ENCODE peak calls at places on chromosome 15, in nine cellular contexts. C, T, E, Q, U, X, V, N and M are unnamed samples.

GRCh38 chr15:57364282-57365007 is 11.9 kb upstream of the CGNL1 start:
- DNase-seq in C (no peak), Q (no peak), E (peak), U (peak), V (no peak), T (no peak), X (no peak), N (no peak), M (no peak)

GRCh38 chr15:70910958-70911357 is 18.3 kb downstream of the LRRC49 start:
- DNase-seq in C (no peak), T (no peak), E (no peak), V (no peak), X (no peak), N (no peak), Q (no peak), U (no peak), M (no peak)

GRCh38 chr15:76932090-76932966 is 779 bp downstream of the RCN2 start:
- DNase-seq in C (no peak), T (no peak), E (no peak), V (no peak), U (peak), N (peak), X (no peak), Q (no peak), M (no peak)

GRCh38 chr15:63288778-63289378 is 11.5 kb downstream of the APH1B start:
- DNase-seq in E (no peak), N (no peak), C (no peak), X (no peak), V (peak), Q (no peak), T (no peak), U (peak), M (no peak)

GRCh38 chr15:57290826-57291225 is 85.5 kb upstream of the CGNL1 start:
- DNase-seq in X (no peak), E (no peak), Q (no peak), C (no peak), T (no peak), U (no peak), V (no peak), N (no peak), M (no peak)

GRCh38 chr15:100029868-100030479 is 296.7 kb upstream of the LYSMD4 start:
- DNase-seq in N (no peak), C (no peak), T (no peak), Q (no peak), V (no peak), X (no peak), U (no peak), E (no peak), M (no peak)

GRCh38 chr15:98344591-98344990 is 303.7 kb upstream of the IGF1R start:
- DNase-seq in N (no peak), T (no peak), E (no peak), X (no peak), U (no peak), C (no peak), Q (no peak), V (no peak), M (no peak)

GRCh38 chr15:80242132-80242769 is 9.8 kb downstream of the CTXND1 start:
- DNase-seq in X (peak), E (peak), V (peak), T (no peak), N (no peak), Q (no peak), C (no peak), U (peak), M (no peak)

GRCh38 chr15:31391687-31392671 is 65.3 kb downstream of the KLF13 start:
- DNase-seq in V (peak), E (peak), U (peak), C (peak), Q (peak), X (peak), N (peak), T (peak), M (no peak)

GRCh38 chr15:35166730-35167359 is 81.8 kb upstream of the NANOGP8 start:
- DNase-seq in X (no peak), T (no peak), Q (no peak), V (no peak), N (no peak), U (peak), E (no peak), C (no peak), M (no peak)

GRCh38 chr15:80913541-80913940 is 76.1 kb downstream of the MESD start:
- DNase-seq in V (no peak), U (no peak), T (no peak), C (no peak), Q (no peak), E (no peak), X (no peak), N (no peak), M (no peak)

GRCh38 chr15:39594764-39595620 is 14.1 kb downstream of the THBS1 start:
- DNase-seq in N (no peak), T (no peak), C (no peak), E (no peak), Q (no peak), V (peak), X (no peak), U (peak), M (no peak)

GRCh38 chr15:64681424-64682024 is 93.9 kb downstream of the RBPMS2 start:
- DNase-seq in C (peak), N (no peak), E (peak), U (peak), Q (no peak), V (peak), X (peak), T (no peak), M (no peak)

GRCh38 chr15:34338347-34338746 is 766 bp upstream of the SLC12A6 start:
- DNase-seq in E (no peak), C (no peak), U (no peak), T (no peak), V (no peak), X (no peak), N (no peak), Q (no peak), M (no peak)

GRCh38 chr15:64847016-64847415 is 5.3 kb downstream of the PLEKHO2 start:
- DNase-seq in Q (no peak), T (no peak), U (no peak), V (no peak), C (no peak), N (no peak), E (peak), X (no peak), M (no peak)

GRCh38 chr15:72198410-72199270 is 1.1 kb upstream of the GRAMD2A start:
- DNase-seq in X (no peak), Q (no peak), N (no peak), V (no peak), C (no peak), E (no peak), T (no peak), U (no peak), M (no peak)

GRCh38 chr15:50252556-50252955 is 13.0 kb downstream of the HDC start:
- DNase-seq in V (no peak), C (no peak), Q (no peak), U (no peak), E (no peak), X (no peak), N (no peak), T (no peak), M (no peak)

GRCh38 chr15:84142888-84143337 is 92.7 kb upstream of the GOLGA6L4 start:
- DNase-seq in X (peak), E (peak), Q (no peak), V (peak), N (peak), U (peak), C (peak), T (peak), M (peak)

GRCh38 chr15:60582370-60583036 is 103.6 kb upstream of the ICE2 start:
- DNase-seq in T (no peak), N (peak), V (no peak), E (no peak), C (no peak), U (peak), X (no peak), Q (no peak), M (no peak)

GRCh38 chr15:53122818-53123217 is 332.7 kb upstream of the ONECUT1 start:
- DNase-seq in E (no peak), X (no peak), U (no peak), C (no peak), N (no peak), V (no peak), Q (no peak), T (no peak), M (no peak)

GRCh38 chr15:84645496-84645895 is 8.6 kb downstream of the WDR73 start:
- DNase-seq in E (no peak), N (no peak), U (no peak), T (no peak), Q (no peak), C (no peak), X (no peak), V (no peak), M (no peak)

GRCh38 chr15:52217186-52217585 is 26.0 kb upstream of the GNB5 start:
- DNase-seq in N (no peak), Q (no peak), X (peak), T (no peak), C (no peak), U (no peak), V (peak), E (peak), M (no peak)

GRCh38 chr15:63043391-63044076 is 987 bp downstream of the TPM1 start:
- DNase-seq in C (no peak), E (no peak), V (no peak), Q (no peak), T (peak), X (no peak), N (peak), U (no peak), M (no peak)

DNA sequence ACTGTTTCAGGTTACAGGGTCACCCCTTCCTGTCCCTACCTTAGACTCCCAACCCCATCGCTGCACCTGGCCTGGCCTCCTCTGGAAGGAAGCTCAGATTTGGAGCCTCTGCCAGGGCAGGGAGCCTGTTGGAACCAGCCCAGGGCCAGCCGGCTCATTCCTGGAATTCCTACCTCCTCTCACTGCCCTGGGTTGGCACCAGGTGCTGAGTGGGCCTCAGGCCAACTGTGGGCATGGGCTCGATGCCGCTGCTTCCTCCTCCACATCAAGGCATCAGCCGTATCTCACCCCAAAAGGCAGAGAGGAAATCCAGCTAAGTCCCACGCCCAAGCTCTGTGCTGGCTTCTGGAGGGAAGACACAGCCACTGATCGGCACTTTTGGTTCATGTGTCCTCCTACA is 42.1 kb downstream of the KLHL25 start:
- DNase-seq in Q (no peak), U (no peak), C (no peak), E (peak), T (peak), X (no peak), N (no peak), V (peak), M (peak)
- H3K27ac ChIP-seq in Q (no peak), U (no peak), C (peak), E (no peak), T (peak), X (no peak), N (no peak), V (no peak), M (peak)

DNA sequence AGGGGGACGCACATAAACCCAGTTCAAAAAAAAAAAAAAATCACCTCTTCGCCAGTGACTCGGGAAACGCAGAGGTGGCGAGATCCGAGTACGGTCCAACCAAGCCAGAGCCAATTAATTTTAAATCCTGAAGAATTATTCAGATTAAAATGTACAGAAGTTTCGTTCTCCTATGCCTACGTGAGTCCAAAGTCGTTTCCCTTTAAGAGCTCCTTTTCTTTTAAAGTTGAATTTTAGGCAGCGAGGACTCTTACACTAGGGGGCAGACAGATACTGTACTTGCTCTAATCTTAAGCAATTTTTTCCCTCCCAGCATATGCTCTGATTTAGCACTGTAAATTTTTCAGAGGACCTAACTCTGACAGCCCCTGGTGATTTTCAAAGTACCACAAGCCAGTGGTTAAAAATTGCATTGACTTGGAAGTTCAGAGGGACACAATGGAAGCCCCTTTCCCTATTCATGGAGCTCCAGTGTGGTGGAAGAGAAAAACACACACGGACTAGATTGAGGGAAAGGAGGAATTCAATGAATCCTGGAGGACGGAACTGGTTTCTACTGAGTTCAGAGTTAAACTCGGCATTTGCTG is 3.3 kb upstream of the NR2F2 start:
- DNase-seq in U (peak), V (peak), X (no peak), Q (no peak), N (no peak), T (peak), E (peak), C (no peak), M (no peak)
- H3K27ac ChIP-seq in U (peak), V (peak), X (peak), Q (peak), N (no peak), T (peak), E (no peak), C (peak), M (peak)

DNA sequence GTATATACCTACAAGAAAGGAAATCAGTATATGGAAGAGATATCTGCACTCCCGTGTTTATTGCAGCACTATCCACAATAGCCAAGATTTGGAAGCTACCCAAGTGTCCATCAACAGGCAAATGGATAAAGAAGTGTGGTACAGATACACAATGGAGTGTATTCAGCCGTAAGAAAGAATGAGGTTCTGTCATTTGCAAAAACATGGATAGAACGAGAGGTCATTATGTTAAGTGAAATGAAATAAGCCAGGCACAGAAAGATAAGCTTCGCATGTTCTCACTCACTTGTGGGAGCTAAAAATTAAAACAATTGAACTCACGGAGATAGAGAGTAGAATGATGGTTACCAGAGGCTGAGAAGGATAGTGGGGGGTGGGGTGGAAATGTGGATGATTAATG is 53.1 kb downstream of the FAM81A start:
- DNase-seq in E (no peak), U (no peak), X (no peak), V (no peak), Q (no peak), N (no peak), C (no peak), T (no peak), M (no peak)
- H3K27ac ChIP-seq in E (no peak), U (no peak), X (no peak), V (no peak), Q (no peak), N (no peak), C (no peak), T (no peak), M (no peak)

DNA sequence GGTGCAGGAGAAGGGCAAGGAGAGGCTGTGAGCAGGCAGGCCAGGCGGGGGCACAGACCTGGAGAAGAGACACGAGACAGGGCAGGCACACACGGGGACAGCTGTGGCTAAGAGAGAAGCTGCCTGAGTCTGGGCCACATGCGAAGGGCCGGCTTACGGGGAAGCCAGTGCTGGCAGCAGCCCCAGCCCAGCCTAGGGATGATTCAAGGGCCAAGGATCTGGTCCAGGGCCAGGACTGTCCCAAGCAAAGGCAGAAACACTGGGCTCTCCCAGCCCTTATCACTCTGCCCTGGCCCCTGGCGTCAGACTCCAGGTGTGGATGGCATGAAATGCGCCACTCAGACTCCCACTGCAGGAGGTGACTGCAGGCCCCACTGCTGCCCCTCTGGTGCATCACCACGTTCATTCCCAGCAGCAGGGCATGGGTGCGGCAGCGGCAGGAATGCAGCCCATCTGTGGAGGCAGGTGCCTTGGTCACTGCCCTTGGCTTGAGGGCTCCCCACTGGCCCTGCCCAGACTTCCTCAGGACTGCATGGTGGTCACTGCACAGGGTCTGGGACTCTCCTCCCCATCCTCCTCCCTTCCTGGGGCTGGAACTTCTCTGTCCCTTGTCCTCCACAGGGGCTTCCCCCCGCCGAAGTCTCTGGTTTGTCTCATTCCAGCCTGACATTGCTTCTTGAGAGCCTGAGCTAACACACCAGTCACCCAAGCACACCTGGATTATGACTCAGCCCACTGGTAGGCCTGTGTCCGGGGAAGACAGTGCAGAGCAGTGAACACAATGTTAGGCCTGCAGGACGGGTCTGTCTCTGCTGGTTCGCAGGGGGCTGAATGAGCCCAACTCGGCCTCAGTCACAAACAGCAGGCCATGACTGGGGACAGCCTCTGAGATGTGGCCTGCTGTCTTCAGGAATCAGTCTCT is 69.3 kb downstream of the TBC1D2B start:
- DNase-seq in U (peak), N (no peak), T (peak), C (no peak), Q (no peak), V (peak), E (no peak), X (peak), M (no peak)
- H3K27ac ChIP-seq in U (no peak), N (no peak), T (peak), C (no peak), Q (peak), V (peak), E (no peak), X (peak), M (peak)

GRCh38 chr15:68364660-68365035 is 67.3 kb downstream of the ITGA11 start:
- DNase-seq in E (no peak), X (no peak), N (no peak), Q (no peak), C (no peak), V (no peak), T (no peak), U (no peak), M (no peak)
- H3K27ac ChIP-seq in E (no peak), X (no peak), N (no peak), Q (peak), C (no peak), V (no peak), T (peak), U (no peak), M (no peak)